ENCODE peak calls at places on chromosomes 6 and 20, in seven cellular contexts. F, M, Y, R, H, U and C are unnamed samples.

GRCh38 chr6:106628658-106629102 is 618 bp downstream of the RTN4IP1 start:
- DNase-seq in F (no peak), R (no peak), H (no peak), U (peak), M (no peak), Y (no peak), C (peak)

GRCh38 chr6:84441456-84441855 is 214.0 kb upstream of the CEP162 start:
- DNase-seq in F (no peak), U (no peak), R (no peak), H (no peak), Y (no peak), M (no peak), C (no peak)

GRCh38 chr6:30490031-30490876 is 945 bp downstream of the HLA-E start:
- DNase-seq in H (peak), U (peak), F (peak), Y (no peak), M (no peak), R (no peak), C (peak)

GRCh38 chr6:110529355-110529754 is 52.9 kb upstream of the SLC22A16 start:
- DNase-seq in M (no peak), F (no peak), R (no peak), U (no peak), Y (peak), H (no peak), C (no peak)

GRCh38 chr20:16459019-16459700 is 114.1 kb downstream of the KIF16B start:
- DNase-seq in H (no peak), U (no peak), Y (peak), F (no peak), R (no peak), M (no peak), C (no peak)

GRCh38 chr6:21909321-21909720 is 315.8 kb downstream of the SOX4 start:
- DNase-seq in Y (no peak), R (no peak), M (no peak), H (no peak), F (no peak), U (no peak), C (no peak)

GRCh38 chr6:15477746-15478145 is 185.1 kb downstream of the DTNBP1 start:
- DNase-seq in F (no peak), M (no peak), Y (no peak), U (no peak), R (no peak), H (no peak), C (no peak)

GRCh38 chr6:138582573-138582972 is 83.3 kb upstream of the NHSL1 start:
- DNase-seq in U (no peak), R (no peak), H (no peak), Y (no peak), F (no peak), M (no peak), C (no peak)

GRCh38 chr6:677919-678318 is 15.0 kb downstream of the EXOC2 start:
- DNase-seq in Y (no peak), U (no peak), F (no peak), M (no peak), R (no peak), H (no peak), C (no peak)

GRCh38 chr6:120056085-120056484 is 706.5 kb upstream of the MAN1A1 start:
- DNase-seq in R (no peak), M (no peak), U (no peak), F (no peak), H (no peak), Y (no peak), C (no peak)

GRCh38 chr6:113359155-113360140 is 497.7 kb upstream of the MARCKS start:
- DNase-seq in R (no peak), H (no peak), M (no peak), U (no peak), Y (no peak), F (no peak), C (no peak)

GRCh38 chr6:113879186-113880096 is 22.3 kb downstream of the MARCKS start:
- DNase-seq in H (no peak), F (peak), R (no peak), Y (no peak), U (no peak), M (peak), C (peak)

GRCh38 chr20:41249781-41250281 is 67.7 kb downstream of the ZHX3 start:
- DNase-seq in H (no peak), Y (peak), R (no peak), M (no peak), F (no peak), U (no peak), C (no peak)

GRCh38 chr6:108562503-108562993 is 1.8 kb downstream of the FOXO3 start:
- DNase-seq in F (peak), H (no peak), Y (no peak), M (no peak), R (no peak), U (no peak), C (peak)

GRCh38 chr6:88544986-88545612 is 379.0 kb upstream of the CNR1 start:
- DNase-seq in R (no peak), M (no peak), Y (no peak), F (no peak), H (no peak), U (no peak), C (no peak)

GRCh38 chr6:157281570-157281969 is 41.7 kb downstream of the TMEM242 start:
- DNase-seq in H (no peak), U (no peak), F (no peak), M (no peak), Y (no peak), R (no peak), C (no peak)

GRCh38 chr20:10502098-10502526 is 67.0 kb downstream of the SLX4IP start:
- DNase-seq in M (no peak), U (peak), Y (no peak), H (no peak), R (no peak), F (no peak), C (peak)

GRCh38 chr20:58142843-58143185 is 85.6 kb downstream of the ANKRD60 start:
- DNase-seq in H (no peak), U (no peak), F (no peak), M (no peak), R (no peak), Y (no peak), C (no peak)

GRCh38 chr6:31831350-31832215 is 4.0 kb downstream of the HSPA1B start:
- DNase-seq in U (no peak), H (no peak), Y (no peak), R (no peak), F (no peak), M (no peak), C (no peak)

GRCh38 chr20:1933465-1933870 is 38.3 kb downstream of the SIRPA start:
- DNase-seq in Y (no peak), M (no peak), H (no peak), F (no peak), R (no peak), U (no peak), C (no peak)

GRCh38 chr6:137217801-137218472 is 1.2 kb downstream of the IFNGR1 start:
- DNase-seq in H (no peak), R (no peak), U (no peak), Y (no peak), F (no peak), M (peak), C (no peak)

GRCh38 chr20:62707981-62708521 is 585 bp upstream of the NTSR1 start:
- DNase-seq in R (no peak), M (no peak), Y (no peak), U (peak), F (no peak), H (no peak), C (peak)

GRCh38 chr6:158021376-158021775 is 39.7 kb downstream of the SYNJ2 start:
- DNase-seq in M (no peak), H (no peak), Y (no peak), U (no peak), R (no peak), F (no peak), C (no peak)

GRCh38 chr6:22149501-22150490 is 147.0 kb downstream of the PRL start:
- DNase-seq in U (no peak), R (no peak), H (no peak), F (no peak), Y (no peak), M (peak), C (peak)

GRCh38 chr6:111484655-111484974 is 1.6 kb upstream of the REV3L start:
- DNase-seq in M (peak), Y (no peak), U (no peak), H (no peak), R (no peak), F (no peak), C (peak)

GRCh38 chr6:5989141-5989723 is 17.5 kb downstream of the NRN1 start:
- DNase-seq in R (no peak), H (no peak), Y (no peak), F (no peak), M (no peak), U (no peak), C (no peak)

GRCh38 chr20:48025661-48026060 is 240.4 kb upstream of the SULF2 start:
- DNase-seq in R (no peak), Y (no peak), F (no peak), M (peak), H (no peak), U (no peak), C (no peak)

GRCh38 chr20:32538526-32538918 is 46.6 kb downstream of the NOL4L start:
- DNase-seq in F (no peak), R (no peak), H (no peak), U (peak), M (no peak), Y (no peak), C (peak)

GRCh38 chr6:26071135-26071534 is 16.1 kb upstream of the HFE start:
- DNase-seq in H (no peak), M (no peak), F (no peak), R (no peak), Y (no peak), U (no peak), C (no peak)

GRCh38 chr6:169862464-169863148 is 111.2 kb downstream of the ERMARD start:
- DNase-seq in R (no peak), H (no peak), F (no peak), Y (no peak), M (no peak), U (no peak), C (no peak)

GRCh38 chr6:43865947-43866346 is 95.9 kb downstream of the VEGFA start:
- DNase-seq in M (no peak), F (no peak), U (no peak), Y (peak), H (no peak), R (no peak), C (no peak)

GRCh38 chr6:68994561-68994960 is 359.5 kb downstream of the ADGRB3 start:
- DNase-seq in U (no peak), F (no peak), M (no peak), H (no peak), R (no peak), Y (no peak), C (no peak)

GRCh38 chr6:30042914-30043313 is 18.2 kb upstream of the POLR1H start:
- DNase-seq in F (no peak), R (no peak), U (no peak), H (no peak), M (no peak), Y (no peak), C (no peak)

GRCh38 chr6:84776392-84776791 is 12.0 kb upstream of the TBX18 start:
- DNase-seq in H (no peak), R (no peak), Y (no peak), F (no peak), U (no peak), M (no peak), C (no peak)